ENCODE peak calls at places on chromosomes 16 and 17, in four cellular contexts. One of them, this sample, is unnamed.

GRCh38 chr16:46972971-46973456 is 460 bp downstream of the DNAJA2 start:
- DNase-seq in neuronal stem cell: peak
- DNase-seq in IMR-90: no peak
- DNase-seq in H1: no peak
- DNase-seq in this sample: peak

GRCh38 chr16:67707210-67707609 is 11.9 kb downstream of the GFOD2 start:
- DNase-seq in neuronal stem cell: no peak
- DNase-seq in IMR-90: no peak
- DNase-seq in H1: no peak
- DNase-seq in this sample: no peak

GRCh38 chr16:84720180-84720579 is 20.4 kb downstream of the USP10 start:
- DNase-seq in neuronal stem cell: no peak
- DNase-seq in IMR-90: no peak
- DNase-seq in H1: no peak
- DNase-seq in this sample: no peak

GRCh38 chr17:67467500-67468481 is 90.7 kb downstream of the PITPNC1 start:
- DNase-seq in neuronal stem cell: no peak
- DNase-seq in IMR-90: no peak
- DNase-seq in H1: no peak
- DNase-seq in this sample: no peak

GRCh38 chr16:67229906-67230808 is 3.2 kb downstream of the TMEM208 start:
- DNase-seq in neuronal stem cell: no peak
- DNase-seq in IMR-90: no peak
- DNase-seq in H1: no peak
- DNase-seq in this sample: no peak

GRCh38 chr16:610513-611381 is 20.0 kb upstream of the WFIKKN1 start:
- DNase-seq in neuronal stem cell: no peak
- DNase-seq in IMR-90: no peak
- DNase-seq in H1: no peak
- DNase-seq in this sample: peak

GRCh38 chr17:74012465-74012864 is 191.0 kb upstream of the RPL38 start:
- DNase-seq in neuronal stem cell: no peak
- DNase-seq in IMR-90: no peak
- DNase-seq in H1: no peak
- DNase-seq in this sample: no peak

GRCh38 chr17:56884483-56885144 is 29.2 kb downstream of the TRIM25 start:
- DNase-seq in neuronal stem cell: no peak
- DNase-seq in IMR-90: no peak
- DNase-seq in H1: no peak
- DNase-seq in this sample: no peak

GRCh38 chr17:14297161-14297851 is 3.6 kb upstream of the HS3ST3B1 start:
- DNase-seq in neuronal stem cell: peak
- DNase-seq in IMR-90: no peak
- DNase-seq in H1: no peak
- DNase-seq in this sample: peak

GRCh38 chr16:67451061-67451703 is 20.3 kb downstream of the HSD11B2 start:
- DNase-seq in neuronal stem cell: no peak
- DNase-seq in IMR-90: no peak
- DNase-seq in H1: no peak
- DNase-seq in this sample: no peak

GRCh38 chr17:9924735-9925191 is 19.7 kb upstream of the RCVRN start:
- DNase-seq in neuronal stem cell: peak
- DNase-seq in IMR-90: peak
- DNase-seq in H1: no peak
- DNase-seq in this sample: peak

GRCh38 chr16:72853575-72853974 is 194.4 kb downstream of the ZFHX3 start:
- DNase-seq in neuronal stem cell: no peak
- DNase-seq in IMR-90: no peak
- DNase-seq in H1: no peak
- DNase-seq in this sample: no peak

GRCh38 chr17:4045477-4045876 is 81.2 kb upstream of the ATP2A3 start:
- DNase-seq in neuronal stem cell: no peak
- DNase-seq in IMR-90: no peak
- DNase-seq in H1: no peak
- DNase-seq in this sample: no peak

GRCh38 chr16:27110524-27110896 is 43.8 kb downstream of the C16orf82 start:
- DNase-seq in neuronal stem cell: no peak
- DNase-seq in IMR-90: no peak
- DNase-seq in H1: no peak
- DNase-seq in this sample: no peak
- H4K8ac ChIP-seq in neuronal stem cell: no peak
- H4K8ac ChIP-seq in IMR-90: no peak
- H4K8ac ChIP-seq in H1: peak
- H4K8ac ChIP-seq in this sample: no peak

GRCh38 chr17:81167638-81168037 is 1.6 kb upstream of the AATK start:
- DNase-seq in neuronal stem cell: no peak
- DNase-seq in IMR-90: no peak
- DNase-seq in H1: no peak
- DNase-seq in this sample: no peak
- H4K8ac ChIP-seq in neuronal stem cell: no peak
- H4K8ac ChIP-seq in IMR-90: no peak
- H4K8ac ChIP-seq in H1: no peak
- H4K8ac ChIP-seq in this sample: no peak

GRCh38 chr17:45299311-45299710 is 17.5 kb downstream of the MAP3K14 start:
- DNase-seq in neuronal stem cell: no peak
- DNase-seq in IMR-90: no peak
- DNase-seq in H1: no peak
- DNase-seq in this sample: no peak
- H4K8ac ChIP-seq in neuronal stem cell: no peak
- H4K8ac ChIP-seq in IMR-90: no peak
- H4K8ac ChIP-seq in H1: no peak
- H4K8ac ChIP-seq in this sample: no peak

GRCh38 chr16:81729451-81729850 is 49.6 kb upstream of the PLCG2 start:
- DNase-seq in neuronal stem cell: no peak
- DNase-seq in IMR-90: no peak
- DNase-seq in H1: peak
- DNase-seq in this sample: peak
- H4K8ac ChIP-seq in neuronal stem cell: no peak
- H4K8ac ChIP-seq in IMR-90: no peak
- H4K8ac ChIP-seq in H1: peak
- H4K8ac ChIP-seq in this sample: no peak

GRCh38 chr17:59487161-59487873 is 78.1 kb upstream of the DHX40 start:
- DNase-seq in neuronal stem cell: no peak
- DNase-seq in IMR-90: no peak
- DNase-seq in H1: no peak
- DNase-seq in this sample: no peak
- H4K8ac ChIP-seq in neuronal stem cell: no peak
- H4K8ac ChIP-seq in IMR-90: no peak
- H4K8ac ChIP-seq in H1: no peak
- H4K8ac ChIP-seq in this sample: no peak

DNA sequence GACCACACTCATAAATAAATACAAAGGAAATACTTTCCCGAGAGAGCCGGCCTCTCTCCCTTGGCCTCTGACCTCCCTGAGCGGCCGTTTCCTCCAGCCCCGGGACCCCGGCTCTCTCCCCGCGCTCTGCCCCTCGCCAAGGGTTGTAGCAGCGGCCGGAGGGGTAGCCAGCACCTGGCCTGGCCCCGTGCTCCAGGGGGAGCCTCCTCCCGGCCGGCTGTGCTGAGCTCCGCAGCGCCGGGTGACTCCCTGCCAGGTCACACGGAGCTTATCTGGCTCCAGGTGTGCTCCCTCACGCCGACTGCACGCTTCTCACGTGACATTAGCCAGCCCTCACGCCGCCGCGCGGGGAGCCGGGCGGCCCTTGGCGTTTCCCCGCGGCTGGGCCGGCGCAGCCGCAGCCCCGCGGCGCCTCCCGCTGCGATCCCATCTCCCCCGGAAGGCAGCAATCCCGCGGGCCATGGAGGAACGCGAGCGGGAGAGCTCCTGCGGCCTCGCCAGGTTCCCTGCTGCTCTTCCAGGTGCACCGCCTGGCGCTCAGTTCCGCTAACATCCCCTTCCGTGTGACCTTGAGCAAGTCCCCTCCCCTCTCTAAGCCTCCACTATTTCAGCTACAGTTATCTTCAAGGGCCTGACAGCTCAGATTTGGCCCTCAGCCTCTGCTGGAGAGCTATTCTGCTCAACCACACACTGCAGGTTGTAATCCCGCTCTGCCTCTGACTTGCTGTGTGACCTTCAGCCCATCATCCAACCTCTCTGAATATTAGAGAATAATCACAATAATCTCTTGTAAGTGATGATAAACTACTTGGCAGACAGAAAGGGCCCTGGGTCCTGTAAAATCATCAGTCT is 3.5 kb downstream of the MYO18A start:
- DNase-seq in neuronal stem cell: peak
- DNase-seq in IMR-90: peak
- DNase-seq in H1: peak
- DNase-seq in this sample: peak
- H4K8ac ChIP-seq in neuronal stem cell: no peak
- H4K8ac ChIP-seq in IMR-90: peak
- H4K8ac ChIP-seq in H1: peak
- H4K8ac ChIP-seq in this sample: no peak